ENCODE peak calls at places on chromosome 9, in four cellular contexts. Y is adipocyte; G is astrocyte; Z is CD4-positive, alpha-beta memory T cell. U is an unnamed sample. For H3K4me1, the result is how much of the 10 kb centered on the place peaks cover.

GRCh38 chr9:109117856-109118801 is 1.6 kb downstream of the TMEM245 start:
- DNase-seq in Y (peak), G (peak), Z (peak), U (peak)

GRCh38 chr9:2816476-2817141 is 27.3 kb downstream of the PUM3 start:
- DNase-seq in Y (peak), G (peak), Z (peak), U (no peak)

GRCh38 chr9:98998441-98999151 is 54.9 kb downstream of the COL15A1 start:
- DNase-seq in Y (peak), G (peak), Z (peak), U (peak)

GRCh38 chr9:76911971-76912370 is 6.1 kb upstream of the PRUNE2 start:
- DNase-seq in Y (no peak), G (no peak), Z (no peak), U (no peak)

GRCh38 chr9:92636627-92637026 is 33.3 kb downstream of the IPPK start:
- DNase-seq in Y (no peak), G (no peak), Z (no peak), U (no peak)

GRCh38 chr9:31683126-31683525 is 701.3 kb upstream of the ACO1 start:
- DNase-seq in Y (peak), G (no peak), Z (no peak), U (no peak)

GRCh38 chr9:79489241-79490000 is 82.3 kb upstream of the TLE4 start:
- DNase-seq in Y (peak), G (peak), Z (no peak), U (no peak)

GRCh38 chr9:127482662-127483061 is 31.4 kb downstream of the LRSAM1 start:
- DNase-seq in Y (no peak), G (no peak), Z (no peak), U (no peak)

GRCh38 chr9:110321055-110321454 is 16.6 kb downstream of the TXNDC8 start:
- DNase-seq in Y (peak), G (peak), Z (no peak), U (no peak)

GRCh38 chr9:88577256-88577655 is 42.3 kb downstream of the NXNL2 start:
- DNase-seq in Y (no peak), G (no peak), Z (no peak), U (no peak)

GRCh38 chr9:126985870-126986498 is 71.4 kb downstream of the RALGPS1 start:
- DNase-seq in Y (no peak), G (peak), Z (peak), U (peak)

GRCh38 chr9:90873422-90873821 is 71.8 kb downstream of the SYK start:
- DNase-seq in Y (no peak), G (no peak), Z (no peak), U (no peak)

GRCh38 chr9:12681620-12682019 is 11.6 kb upstream of the TYRP1 start:
- DNase-seq in Y (peak), G (peak), Z (no peak), U (no peak)

GRCh38 chr9:1939926-1940368 is 75.2 kb upstream of the SMARCA2 start:
- DNase-seq in Y (no peak), G (no peak), Z (peak), U (peak)

GRCh38 chr9:124551472-124552339 is 44.5 kb upstream of the NR5A1 start:
- DNase-seq in Y (peak), G (peak), Z (no peak), U (peak)

DNA sequence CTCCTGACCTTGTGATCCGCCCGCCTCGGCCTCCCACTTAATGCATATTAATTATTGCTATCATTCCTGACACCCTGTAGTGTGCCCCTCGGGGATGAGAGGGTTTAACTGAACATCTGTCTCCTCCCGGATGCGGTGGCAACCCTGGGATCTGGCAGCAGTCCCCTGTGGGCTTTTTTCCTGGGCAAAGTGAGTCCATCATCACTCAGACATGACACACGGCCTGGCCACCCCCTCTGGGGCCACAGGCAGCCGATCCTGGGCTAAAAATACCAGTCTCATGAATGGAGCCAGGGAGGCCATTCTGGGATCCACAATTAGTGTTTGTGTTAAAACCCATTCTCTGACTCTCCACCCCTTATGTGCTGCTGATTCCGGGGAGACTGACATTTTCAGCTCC is 161.2 kb downstream of the RGS3 start:
- DNase-seq in Y (peak), G (peak), Z (no peak), U (no peak)
- H3K4me1 ChIP-seq in Y (half or more), G (half or more), Z (under half), U (under half)

GRCh38 chr9:131672451-131672850 is 67.4 kb downstream of the RAPGEF1 start:
- DNase-seq in Y (no peak), G (no peak), Z (no peak), U (no peak)
- H3K4me1 ChIP-seq in Y (half or more), G (under half), Z (half or more), U (half or more)

DNA sequence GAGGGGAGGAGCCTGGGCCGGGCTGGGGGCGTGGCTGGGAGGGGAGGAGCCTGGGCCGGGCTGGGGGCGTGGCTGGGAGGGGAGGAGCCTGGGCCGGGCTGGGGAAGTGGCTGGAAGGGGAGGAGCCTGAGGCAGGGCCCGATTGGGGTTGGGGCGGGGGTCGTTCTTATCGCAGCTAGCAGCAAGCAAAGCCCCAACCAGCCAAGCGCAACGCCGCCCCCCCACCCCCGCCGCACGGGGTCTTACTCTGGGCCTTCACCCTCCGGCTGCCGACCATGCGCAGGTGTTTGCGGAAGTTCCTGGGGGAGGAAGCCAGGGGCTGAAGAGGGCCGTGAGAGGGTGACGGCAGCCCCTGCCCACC is 5.0 kb downstream of the NSMF start:
- DNase-seq in Y (peak), G (no peak), Z (peak), U (no peak)
- H3K4me1 ChIP-seq in Y (under half), G (under half), Z (half or more), U (under half)

GRCh38 chr9:134064711-134065110 is 3.1 kb downstream of the BRD3 start:
- DNase-seq in Y (no peak), G (no peak), Z (no peak), U (no peak)
- H3K4me1 ChIP-seq in Y (under half), G (under half), Z (half or more), U (under half)